ENCODE peak calls at places on chromosomes 3 and 15, in seven cellular contexts. S is brain microvascular endothelial cell; X is NCI-H1417; E is foreskin keratinocyte; R is stimulated activated CD8-positive, alpha-beta memory T cell treated with anti-CD3 and anti-CD28 coated beads, Interleukin-2, amount 100 ng/mL, for 48 hours; B is ELF-1; U is effector CD4-positive, alpha-beta T cell. Z is an unnamed sample.

GRCh38 chr3:143424874-143425273 is 305.3 kb downstream of the CHST2 start:
- DNase-seq in B (no peak), U (no peak), S (no peak), X (peak; percentile 20), R (no peak), E (no peak), Z (no peak)

GRCh38 chr15:51425517-51426033 is 84.1 kb downstream of the GLDN start:
- DNase-seq in U (no peak), S (no peak), R (no peak), X (no peak), B (no peak), E (no peak), Z (no peak)

GRCh38 chr15:95068847-95069518 is 837.6 kb downstream of the MCTP2 start:
- DNase-seq in U (no peak), B (no peak), E (no peak), R (no peak), S (no peak), X (no peak), Z (no peak)

GRCh38 chr3:139811331-139811730 is 123.7 kb upstream of the CLSTN2 start:
- DNase-seq in U (no peak), R (no peak), S (peak; percentile 6), X (no peak), B (no peak), E (no peak), Z (no peak)

GRCh38 chr3:48727511-48727910 is 10.5 kb upstream of the IP6K2 start:
- DNase-seq in R (no peak), S (no peak), B (no peak), U (no peak), X (no peak), E (no peak), Z (no peak)

GRCh38 chr15:95291878-95292472 is 1038.5 kb upstream of the NR2F2 start:
- DNase-seq in E (peak; percentile 35), B (no peak), S (peak; percentile 39), R (no peak), X (peak; percentile 66), U (no peak), Z (no peak)

GRCh38 chr3:47512416-47513124 is 942 bp downstream of the ELP6 start:
- DNase-seq in U (peak; percentile 4), S (peak; percentile 4), E (peak; percentile 28), X (peak; percentile 58), R (no peak), B (peak; percentile 47), Z (no peak)

GRCh38 chr3:155676252-155676981 is 68.5 kb downstream of the PLCH1 start:
- DNase-seq in B (peak; percentile 78), E (peak; percentile 75), R (no peak), U (no peak), X (peak; percentile 15), S (peak; percentile 51), Z (no peak)

GRCh38 chr3:122794483-122794778 is 438 bp upstream of the SLC49A4 start:
- DNase-seq in S (peak; percentile 33), X (no peak), E (no peak), B (no peak), U (no peak), R (no peak), Z (no peak)

GRCh38 chr3:133494469-133494868 is 79.0 kb upstream of the CDV3 start:
- DNase-seq in E (no peak), R (no peak), S (peak; percentile 23), X (peak; percentile 4), B (peak; percentile 67), U (no peak), Z (no peak)

GRCh38 chr15:62647195-62647865 is 395.2 kb upstream of the TPM1 start:
- DNase-seq in E (peak; percentile 73), X (no peak), B (no peak), R (no peak), U (no peak), S (peak; percentile 74), Z (no peak)

GRCh38 chr3:23481660-23482278 is 278.6 kb downstream of the UBE2E2 start:
- DNase-seq in B (no peak), X (peak; percentile 4), U (no peak), S (no peak), R (no peak), E (no peak), Z (no peak)

GRCh38 chr15:22851513-22851912 is 13.0 kb downstream of the NIPA2 start:
- DNase-seq in U (no peak), X (no peak), B (no peak), R (no peak), E (no peak), S (no peak), Z (no peak)

Z was measured in NCI-H187.